ENCODE peak calls at places on chromosomes 7 and 10, in nine cellular contexts. N is fibroblast of the aortic adventitia; F is A549; R is tibial nerve; U is astrocyte of the spinal cord; J is PC-3; V is CD8-positive, alpha-beta T cell; L is brain microvascular endothelial cell; X is fibroblast of lung. A is an unnamed sample.

GRCh38 chr7:100975391-100975821 is 6.0 kb downstream of the MUC12 start:
- DNase-seq in N (no peak), F (no peak), R (no peak), U (no peak), J (no peak), V (no peak), L (no peak), X (no peak), A (no peak)

GRCh38 chr10:1390200-1390599 is 334.0 kb downstream of the WDR37 start:
- DNase-seq in N (no peak), F (no peak), R (no peak), U (no peak), J (no peak), V (no peak), L (no peak), X (no peak), A (no peak)

GRCh38 chr10:97099868-97100267 is 85.9 kb downstream of the SLIT1 start:
- DNase-seq in N (no peak), F (no peak), R (no peak), U (no peak), J (no peak), V (no peak), L (no peak), X (no peak), A (no peak)

GRCh38 chr7:17239683-17240521 is 58.5 kb upstream of the AHR start:
- DNase-seq in N (peak; percentile 85), F (peak; percentile 63), R (no peak), U (peak; percentile 56), J (peak; percentile 53), V (no peak), L (peak; percentile 64), X (peak; percentile 57), A (no peak)

GRCh38 chr10:14665304-14665703 is 109.4 kb downstream of the FAM107B start:
- DNase-seq in N (no peak), F (peak; percentile 51), R (no peak), U (peak; percentile 20), J (peak; percentile 28), V (no peak), L (no peak), X (peak; percentile 19), A (no peak)

GRCh38 chr7:157253850-157254249 is 83.0 kb upstream of the DNAJB6 start:
- DNase-seq in N (no peak), F (peak; percentile 35), R (no peak), U (no peak), J (peak; percentile 61), V (no peak), L (no peak), X (no peak), A (no peak)

GRCh38 chr10:69333205-69333604 is 54.9 kb downstream of the HK1 start:
- DNase-seq in N (peak; percentile 40), F (no peak), R (no peak), U (no peak), J (peak; percentile 98), V (no peak), L (peak; percentile 29), X (no peak), A (peak; percentile 89)

GRCh38 chr10:130806426-130806825 is 505.1 kb downstream of the TCERG1L start:
- DNase-seq in N (no peak), F (no peak), R (no peak), U (no peak), J (no peak), V (no peak), L (no peak), X (no peak), A (no peak)

GRCh38 chr7:65983965-65984654 is 2.1 kb upstream of the GUSB start:
- DNase-seq in N (no peak), F (peak; percentile 82), R (no peak), U (no peak), J (peak; percentile 47), V (no peak), L (no peak), X (no peak), A (peak; percentile 27)

GRCh38 chr7:36406156-36406555 is 16.5 kb downstream of the ANLN start:
- DNase-seq in N (peak; percentile 33), F (no peak), R (no peak), U (no peak), J (no peak), V (no peak), L (no peak), X (no peak), A (no peak)

GRCh38 chr7:142025896-142026295 is 30.2 kb downstream of the MGAM start:
- DNase-seq in N (peak; percentile 27), F (no peak), R (no peak), U (peak; percentile 19), J (peak; percentile 54), V (no peak), L (no peak), X (no peak), A (no peak)

GRCh38 chr7:142030846-142031245 is 35.2 kb downstream of the MGAM start:
- DNase-seq in N (no peak), F (no peak), R (no peak), U (no peak), J (no peak), V (no peak), L (no peak), X (no peak), A (no peak)

GRCh38 chr7:142033154-142033553 is 37.5 kb downstream of the MGAM start:
- DNase-seq in N (no peak), F (no peak), R (no peak), U (no peak), J (no peak), V (no peak), L (no peak), X (no peak), A (no peak)

GRCh38 chr7:142024547-142024946 is 28.9 kb downstream of the MGAM start:
- DNase-seq in N (peak; percentile 30), F (no peak), R (no peak), U (peak; percentile 20), J (peak; percentile 31), V (no peak), L (no peak), X (no peak), A (no peak)

GRCh38 chr7:142030294-142030693 is 34.6 kb downstream of the MGAM start:
- DNase-seq in N (peak; percentile 17), F (peak; percentile 37), R (no peak), U (no peak), J (peak; percentile 47), V (no peak), L (no peak), X (no peak), A (no peak)
- TF ChIP-seq CTCF in N (no peak), F (peak; percentile 6), R (no peak), U (no peak), J (peak; percentile 25), V (no peak), L (peak; percentile 19), X (no peak), A (no peak)

DNA sequence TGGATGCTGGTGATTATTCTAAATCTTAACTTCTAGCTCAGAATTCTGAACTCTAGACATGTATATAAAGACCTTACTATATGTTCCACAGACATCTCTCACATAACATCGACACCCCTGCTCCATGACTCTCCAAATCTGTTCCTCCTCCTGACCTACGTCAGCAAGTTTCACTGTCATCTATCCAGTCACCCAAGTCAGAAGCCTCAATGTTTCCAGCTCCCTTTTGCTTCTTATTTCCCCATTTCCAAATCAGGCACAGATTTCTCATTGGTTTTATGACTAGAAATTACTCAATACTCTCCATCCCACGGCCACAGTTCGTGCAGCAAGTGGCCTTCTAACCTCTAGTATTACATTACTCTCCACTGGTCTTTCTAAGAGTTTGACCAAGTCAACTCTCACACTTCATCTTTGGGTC is 28.5 kb downstream of the EPC1 start:
- DNase-seq in N (no peak), F (no peak), R (peak; percentile 20), U (no peak), J (no peak), V (no peak), L (no peak), X (peak; percentile 23), A (no peak)
- H3K4me3 ChIP-seq in N (no peak overlapping the region), F (no peak overlapping the region), R (no peak overlapping the region), U (no peak overlapping the region), J (no peak overlapping the region), V (no peak overlapping the region), L (no peak overlapping the region), X (no peak overlapping the region), A (no peak overlapping the region)

GRCh38 chr10:113138937-113139585 is 189.0 kb downstream of the TCF7L2 start:
- DNase-seq in N (no peak), F (no peak), R (no peak), U (no peak), J (no peak), V (no peak), L (no peak), X (no peak), A (no peak)

GRCh38 chr10:113142601-113143000 is 192.6 kb downstream of the TCF7L2 start:
- DNase-seq in N (no peak), F (no peak), R (no peak), U (no peak), J (peak; percentile 10), V (no peak), L (no peak), X (no peak), A (no peak)

GRCh38 chr10:113135025-113135424 is 185.0 kb downstream of the TCF7L2 start:
- DNase-seq in N (no peak), F (no peak), R (no peak), U (no peak), J (no peak), V (no peak), L (no peak), X (no peak), A (no peak)

GRCh38 chr10:113140612-113141011 is 190.6 kb downstream of the TCF7L2 start:
- DNase-seq in N (no peak), F (no peak), R (no peak), U (no peak), J (no peak), V (no peak), L (no peak), X (no peak), A (no peak)

GRCh38 chr10:113139695-113140094 is 189.6 kb downstream of the TCF7L2 start:
- DNase-seq in N (peak; percentile 63), F (no peak), R (no peak), U (peak; percentile 34), J (no peak), V (no peak), L (peak; percentile 20), X (peak; percentile 44), A (no peak)
- TF ChIP-seq CTCF in N (peak; percentile 63), F (peak; percentile 27), R (peak; percentile 7), U (peak; percentile 50), J (peak; percentile 44), V (no peak), L (peak; percentile 67), X (peak; percentile 48), A (no peak)

DNA sequence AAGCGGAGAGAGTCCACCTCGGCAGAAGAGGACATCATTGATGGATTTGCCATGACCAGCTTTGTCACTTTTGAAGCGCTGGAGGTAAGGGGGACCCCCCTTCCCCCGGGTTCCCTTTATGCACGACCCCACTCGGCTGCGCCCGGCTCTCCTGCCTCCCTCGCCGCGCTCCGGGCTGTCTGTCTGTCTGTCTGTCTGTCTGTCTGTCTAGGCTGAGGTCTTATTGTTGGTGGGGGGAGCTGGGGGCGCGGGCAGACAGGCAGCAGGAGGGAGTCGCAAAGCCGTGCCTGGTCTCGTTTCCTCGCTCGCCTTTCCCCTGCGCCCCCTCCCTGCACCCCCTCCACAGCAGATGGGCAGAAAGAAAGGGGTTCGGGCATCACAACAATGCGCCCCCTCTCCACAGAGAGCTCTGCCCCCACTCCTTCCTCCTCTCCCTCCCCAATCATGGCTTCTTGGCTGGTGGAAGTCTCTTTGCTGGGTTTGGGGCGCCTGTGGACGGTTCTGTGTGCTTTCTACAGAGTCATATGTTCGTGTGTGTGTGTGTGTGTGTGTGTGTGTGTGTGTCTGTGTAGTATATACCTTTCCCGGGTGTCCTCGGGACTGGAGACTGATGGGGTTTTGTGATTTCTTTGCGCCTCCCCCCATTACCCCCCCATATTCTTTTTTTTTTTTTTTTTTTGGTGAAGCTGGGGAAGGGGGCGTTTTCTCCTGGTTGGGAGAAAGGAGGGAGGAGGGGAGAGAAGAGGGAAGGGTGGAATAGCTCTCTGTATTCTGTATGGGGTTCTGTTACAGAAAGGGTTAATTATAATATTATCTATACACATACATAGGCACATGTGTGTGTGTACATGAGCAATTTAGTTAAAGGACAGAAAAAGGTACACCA is 1.8 kb downstream of the AUTS2 start:
- DNase-seq in N (no peak), F (peak; percentile 10), R (peak; percentile 37), U (no peak), J (no peak), V (no peak), L (no peak), X (peak; percentile 23), A (no peak)
- H3K4me3 ChIP-seq in N (peak overlapping the region; percentile 83), F (peak overlapping the region; percentile 92), R (peak overlapping the region; percentile 81), U (peak overlapping the region; percentile 81), J (no peak overlapping the region), V (no peak overlapping the region), L (peak overlapping the region; percentile 69), X (peak overlapping the region; percentile 60), A (peak overlapping the region; percentile 75)